ENCODE peak calls at places on chromosomes 3 and 15, in four cellular contexts. Q, V, M and I are unnamed samples.

GRCh38 chr3:116394365-116394764 is 50.9 kb downstream of the LSAMP start:
- DNase-seq in M (no peak), V (no peak), Q (no peak), I (no peak)

GRCh38 chr3:135325726-135326245 is 530.7 kb downstream of the EPHB1 start:
- DNase-seq in Q (no peak), M (peak; percentile 15), V (no peak), I (peak; percentile 50)

GRCh38 chr15:39976291-39977274 is 42.7 kb downstream of the EIF2AK4 start:
- DNase-seq in Q (peak; percentile 28), M (peak; percentile 89), V (no peak), I (no peak)

GRCh38 chr15:41331833-41332787 is at the start of gene OIP5:
- DNase-seq in Q (peak; percentile 99), M (peak; percentile 96), V (peak; percentile 99), I (peak; percentile 100)

GRCh38 chr15:38458646-38459045 is 4.7 kb downstream of the FAM98B start:
- DNase-seq in V (no peak), Q (no peak), M (no peak), I (no peak)

GRCh38 chr3:52218454-52218853 is 7.0 kb downstream of the TLR9 start:
- DNase-seq in M (no peak), Q (no peak), V (no peak), I (no peak)

GRCh38 chr15:85533949-85534543 is 153.6 kb downstream of the AKAP13 start:
- DNase-seq in Q (no peak), V (no peak), M (no peak), I (no peak)

GRCh38 chr15:36106640-36107335 is 472.6 kb upstream of the CDIN1 start:
- DNase-seq in V (no peak), M (no peak), Q (no peak), I (no peak)

GRCh38 chr3:104437891-104438290 is 928.8 kb upstream of the ALCAM start:
- DNase-seq in M (no peak), Q (no peak), V (no peak), I (no peak)

GRCh38 chr15:78000089-78000926 is 77.2 kb downstream of the TBC1D2B start:
- DNase-seq in V (peak; percentile 92), M (peak; percentile 80), Q (peak; percentile 97), I (no peak)

GRCh38 chr3:104397713-104398112 is 969.0 kb upstream of the ALCAM start:
- DNase-seq in M (no peak), V (no peak), Q (no peak), I (no peak)

GRCh38 chr3:82671466-82671865 is 910.0 kb upstream of the GBE1 start:
- DNase-seq in M (no peak), Q (no peak), V (no peak), I (no peak)

GRCh38 chr3:187906416-187906815 is 161.1 kb upstream of the BCL6 start:
- DNase-seq in V (no peak), Q (no peak), M (no peak), I (no peak)

GRCh38 chr3:31448035-31448881 is 84.5 kb upstream of the STT3B start:
- DNase-seq in M (no peak), Q (peak; percentile 50), V (peak; percentile 38), I (no peak)

GRCh38 chr15:36877796-36878744 is 222.3 kb downstream of the MEIS2 start:
- DNase-seq in Q (no peak), M (no peak), V (no peak), I (no peak)

GRCh38 chr15:61750271-61751084 is 309.8 kb downstream of the VPS13C start:
- DNase-seq in Q (peak; percentile 50), V (no peak), M (peak; percentile 27), I (no peak)

GRCh38 chr3:151169262-151169661 is 33.8 kb downstream of the GPR171 start:
- DNase-seq in V (no peak), M (no peak), Q (no peak), I (no peak)

GRCh38 chr3:99394831-99395733 is 243.3 kb upstream of the COL8A1 start:
- DNase-seq in Q (no peak), M (no peak), V (no peak), I (no peak)

GRCh38 chr15:98881526-98882517 is 125.8 kb downstream of the PGPEP1L start:
- DNase-seq in V (peak; percentile 84), M (peak; percentile 67), Q (no peak), I (no peak)

GRCh38 chr3:2853627-2854026 is 256.5 kb downstream of the IL5RA start:
- DNase-seq in V (peak; percentile 1), M (no peak), Q (no peak), I (no peak)

DNA sequence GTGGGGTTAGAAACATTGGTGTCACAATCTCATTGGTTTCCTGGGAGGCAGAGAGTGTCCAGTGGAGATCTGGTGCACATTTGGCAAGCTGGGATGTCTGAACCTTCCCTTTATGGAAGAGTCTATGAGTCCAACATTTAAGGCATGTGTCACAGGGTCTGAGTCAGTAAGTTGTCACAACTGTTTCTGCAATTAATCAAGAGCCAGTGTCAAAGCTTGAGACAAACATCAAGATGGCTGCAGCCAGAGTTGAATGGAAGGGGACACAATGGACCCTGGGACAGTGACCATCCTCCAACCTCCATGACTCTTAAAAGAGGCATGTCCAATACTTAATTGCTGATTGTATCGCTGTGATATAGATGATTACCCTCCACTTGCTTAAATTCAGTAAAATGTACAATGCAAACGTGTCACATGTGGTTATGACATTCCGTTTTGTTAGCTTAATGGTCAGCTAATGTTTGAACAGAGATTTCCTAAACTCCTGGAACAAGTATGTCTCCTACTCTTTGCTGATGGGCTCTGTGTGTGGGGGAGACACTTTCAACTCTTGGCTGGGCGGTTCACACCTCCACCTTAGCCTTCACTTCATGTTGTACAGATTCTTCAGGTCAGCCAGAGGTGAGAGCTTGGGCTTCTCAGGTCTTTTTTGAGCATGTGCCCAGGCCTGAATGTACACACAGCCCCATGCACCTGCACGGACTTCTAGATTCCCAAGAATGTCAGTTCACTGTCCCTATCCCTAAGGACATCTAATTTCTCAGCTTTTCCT is 79.9 kb upstream of the PRR23E start:
- DNase-seq in V (no peak), M (no peak), Q (no peak), I (no peak)
- TF ChIP-seq EP300 in V (no peak), M (no peak), Q (no peak), I (no peak)

DNA sequence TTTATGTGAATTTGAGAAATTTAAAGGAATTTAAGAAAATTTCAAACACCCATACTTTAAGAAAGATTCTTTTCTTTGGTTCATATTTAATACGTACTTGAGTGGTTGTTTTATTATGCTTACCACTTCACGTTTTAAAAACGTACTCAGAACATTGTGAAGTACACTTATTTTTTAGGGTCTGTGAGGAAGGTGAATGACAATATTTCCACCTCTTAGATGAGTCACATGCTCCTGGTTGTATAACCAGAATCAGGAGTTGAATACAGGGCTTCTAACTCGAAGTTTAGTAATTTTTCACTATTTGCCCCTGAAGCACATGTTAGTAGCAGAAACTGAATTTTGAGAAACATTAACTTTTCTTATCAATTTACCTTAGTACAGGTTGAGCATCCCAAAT is 7.5 kb downstream of the SKIL start:
- DNase-seq in M (no peak), Q (no peak), V (no peak), I (no peak)
- H3K4me1 ChIP-seq in M (peaks cover 15% of the 10 kb centered on the region), Q (peaks cover 32% of the 10 kb centered on the region), V (peaks cover 78% of the 10 kb centered on the region), I (peaks cover 51% of the 10 kb centered on the region)

DNA sequence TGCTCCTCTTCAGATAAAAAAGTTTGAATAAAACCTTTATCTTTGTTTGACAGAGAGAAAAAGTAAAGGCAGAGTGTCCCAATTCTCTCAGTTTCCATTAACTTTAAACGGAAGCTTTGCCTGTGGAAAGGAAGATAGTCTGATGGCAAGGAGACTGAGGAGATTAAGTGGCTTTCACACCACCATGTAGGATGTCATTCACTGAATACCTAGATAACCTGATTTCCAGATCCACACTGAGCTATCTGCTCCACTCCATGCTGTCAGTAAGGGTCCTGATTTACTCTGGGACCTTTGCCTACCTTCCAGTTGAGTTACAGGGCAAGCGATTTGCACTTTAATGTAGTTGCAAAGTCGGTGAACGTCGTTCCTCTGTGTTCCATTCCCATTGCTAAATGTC is 233.4 kb upstream of the TBL1XR1 start:
- DNase-seq in Q (no peak), M (no peak), V (no peak), I (no peak)
- TF ChIP-seq EP300 in Q (no peak), M (no peak), V (no peak), I (no peak)

DNA sequence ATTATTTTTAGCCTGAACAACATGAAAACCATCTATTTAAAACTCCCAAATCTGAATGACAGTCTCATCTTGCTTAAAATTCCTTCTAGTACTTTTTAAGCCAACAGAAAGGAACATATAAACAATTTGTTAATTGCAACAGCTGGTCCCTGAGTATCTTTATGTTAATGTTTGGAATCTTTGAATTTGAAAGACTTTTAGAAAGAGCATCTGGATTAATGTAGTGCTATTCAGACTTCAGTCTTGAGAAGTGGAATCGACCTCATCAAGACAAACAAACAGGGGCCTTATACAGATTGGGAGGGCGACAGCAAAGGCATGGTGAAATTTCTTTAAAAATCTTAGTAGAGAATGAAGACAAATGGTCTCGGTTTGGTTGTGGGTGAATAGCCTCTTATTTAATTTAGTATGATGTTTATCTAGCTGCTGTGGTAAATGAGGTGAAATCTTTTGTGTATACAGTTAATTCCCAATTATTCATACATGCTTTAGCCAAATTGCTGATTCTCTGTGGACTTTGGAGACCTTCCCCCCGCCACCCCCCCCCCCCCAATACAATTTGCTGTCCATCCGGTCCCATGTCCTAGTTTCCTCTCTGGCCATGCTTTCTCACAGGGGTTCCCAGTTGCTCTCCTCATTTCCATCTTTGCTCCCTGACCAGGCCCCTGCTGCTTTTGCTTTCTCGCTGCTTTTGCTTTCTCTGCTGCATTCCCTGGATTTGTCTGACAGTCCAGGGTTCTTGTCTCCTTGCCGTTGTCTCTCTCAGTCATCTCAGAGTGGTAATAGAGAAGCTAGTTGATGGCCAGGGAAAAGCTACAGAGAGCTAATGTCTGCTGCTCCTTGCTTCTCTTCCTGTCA is 135.2 kb downstream of the FNDC3B start:
- DNase-seq in M (peak; percentile 41), Q (no peak), V (no peak), I (no peak)
- H3K4me1 ChIP-seq in M (peaks cover 7% of the 10 kb centered on the region), Q (peaks cover 39% of the 10 kb centered on the region), V (peaks cover 92% of the 10 kb centered on the region), I (peaks cover 69% of the 10 kb centered on the region)

GRCh38 chr3:60979861-60980739 is 271.2 kb downstream of the FHIT start:
- DNase-seq in M (no peak), V (no peak), Q (no peak), I (no peak)
- TF ChIP-seq EP300 in M (no peak), V (no peak), Q (no peak), I (no peak)

GRCh38 chr3:26522919-26523318 is 99.7 kb upstream of the LRRC3B start:
- DNase-seq in Q (no peak), V (no peak), M (no peak), I (no peak)
- H3K4me1 ChIP-seq in Q (no peaks in the 10 kb centered on the region), V (no peaks in the 10 kb centered on the region), M (no peaks in the 10 kb centered on the region), I (peaks cover 4% of the 10 kb centered on the region)

GRCh38 chr15:69699096-69699495 is 246.5 kb downstream of the RPLP1 start:
- DNase-seq in M (no peak), V (no peak), Q (no peak), I (no peak)
- TF ChIP-seq EP300 in M (no peak), V (no peak), Q (no peak), I (no peak)

GRCh38 chr3:148998715-148999413 is 7.5 kb downstream of the GYG1 start:
- DNase-seq in Q (no peak), V (no peak), M (no peak), I (no peak)
- H3K4me1 ChIP-seq in Q (no peaks in the 10 kb centered on the region), V (no peaks in the 10 kb centered on the region), M (no peaks in the 10 kb centered on the region), I (peaks cover 46% of the 10 kb centered on the region)

GRCh38 chr15:70474367-70474681 is 289.0 kb downstream of the UACA start:
- DNase-seq in V (no peak), M (no peak), Q (no peak), I (no peak)

GRCh38 chr15:70475921-70476320 is 287.4 kb downstream of the UACA start:
- DNase-seq in M (no peak), V (peak; percentile 18), Q (no peak), I (no peak)

GRCh38 chr15:70475439-70475781 is 287.9 kb downstream of the UACA start:
- DNase-seq in Q (no peak), V (no peak), M (no peak), I (no peak)

GRCh38 chr15:70473623-70474366 is 289.6 kb downstream of the UACA start:
- DNase-seq in V (no peak), Q (no peak), M (no peak), I (no peak)

GRCh38 chr15:70474682-70475438 is 288.5 kb downstream of the UACA start:
- DNase-seq in Q (peak; percentile 93), M (no peak), V (peak; percentile 96), I (no peak)
- TF ChIP-seq EP300 in Q (no peak), M (peak; percentile 95), V (peak; percentile 93), I (no peak)